ENCODE peak calls at places on chromosome 10, in eight cellular contexts. M is Peyer's patch, N is lower leg skin, G is progenitor cell of endocrine pancreas, R is A549, B is cardiac muscle cell, Y is AG04450, D is GM13977. J is an unnamed sample.

GRCh38 chr10:133349160-133349568 is 2.0 kb downstream of the PRAP1 start:
- DNase-seq in M (no peak), N (no peak), G (no peak), R (no peak), B (no peak), Y (no peak), D (no peak), J (no peak)

GRCh38 chr10:93039110-93039509 is 21.5 kb upstream of the CYP26C1 start:
- DNase-seq in M (no peak), N (no peak), G (no peak), R (no peak), B (no peak), Y (no peak), D (no peak), J (no peak)

GRCh38 chr10:72186213-72186612 is 29.6 kb upstream of the ANAPC16 start:
- DNase-seq in M (no peak), N (no peak), G (no peak), R (no peak), B (peak), Y (no peak), D (no peak), J (no peak)

GRCh38 chr10:49275896-49276295 is 23.1 kb upstream of the C10orf71 start:
- DNase-seq in M (no peak), N (peak), G (no peak), R (no peak), B (no peak), Y (no peak), D (no peak), J (no peak)

GRCh38 chr10:130039141-130039540 is 71.5 kb downstream of the C10orf143 start:
- DNase-seq in M (no peak), N (peak), G (no peak), R (no peak), B (no peak), Y (no peak), D (no peak), J (no peak)

GRCh38 chr10:28036587-28036986 is 37.7 kb upstream of the ODAD2 start:
- DNase-seq in M (no peak), N (no peak), G (no peak), R (no peak), B (no peak), Y (peak), D (no peak), J (no peak)

GRCh38 chr10:58143944-58144343 is 123.8 kb downstream of the IPMK start:
- DNase-seq in M (no peak), N (no peak), G (no peak), R (no peak), B (no peak), Y (no peak), D (no peak), J (no peak)

GRCh38 chr10:17504547-17505245 is 50.3 kb upstream of the ST8SIA6 start:
- DNase-seq in M (no peak), N (no peak), G (no peak), R (no peak), B (peak), Y (peak), D (no peak), J (no peak)

GRCh38 chr10:109895095-109895818 is 28.1 kb downstream of the XPNPEP1 start:
- DNase-seq in M (no peak), N (no peak), G (no peak), R (no peak), B (peak), Y (no peak), D (no peak), J (no peak)

GRCh38 chr10:85851300-85851699 is 515.3 kb downstream of the GRID1 start:
- DNase-seq in M (no peak), N (no peak), G (no peak), R (peak), B (peak), Y (no peak), D (no peak), J (no peak)

GRCh38 chr10:58179238-58179637 is 88.5 kb downstream of the IPMK start:
- DNase-seq in M (no peak), N (no peak), G (no peak), R (peak), B (peak), Y (no peak), D (no peak), J (no peak)

GRCh38 chr10:47282005-47282656 is 17.9 kb upstream of the GDF10 start:
- DNase-seq in M (no peak), N (peak), G (no peak), R (no peak), B (no peak), Y (no peak), D (no peak), J (no peak)

GRCh38 chr10:60710041-60710440 is 68.2 kb upstream of the CDK1 start:
- DNase-seq in M (no peak), N (no peak), G (no peak), R (no peak), B (no peak), Y (no peak), D (no peak), J (no peak)

GRCh38 chr10:119197921-119198320 is 9.4 kb upstream of the GRK5 start:
- DNase-seq in M (no peak), N (no peak), G (no peak), R (no peak), B (peak), Y (no peak), D (no peak), J (no peak)

GRCh38 chr10:124654686-124655085 is 89.5 kb downstream of the FAM53B start:
- DNase-seq in M (no peak), N (no peak), G (no peak), R (no peak), B (no peak), Y (no peak), D (no peak), J (no peak)

GRCh38 chr10:48551796-48552591 is 52.9 kb downstream of the ARHGAP22 start:
- DNase-seq in M (no peak), N (peak), G (no peak), R (peak), B (peak), Y (peak), D (peak), J (peak)

GRCh38 chr10:61271127-61271780 is 181.9 kb downstream of the TMEM26 start:
- DNase-seq in M (no peak), N (no peak), G (no peak), R (peak), B (peak), Y (peak), D (no peak), J (no peak)

GRCh38 chr10:110992011-110992800 is 72.8 kb downstream of the SHOC2 start:
- DNase-seq in M (no peak), N (no peak), G (no peak), R (no peak), B (no peak), Y (no peak), D (no peak), J (no peak)

GRCh38 chr10:120205368-120206018 is 251.5 kb upstream of the PLPP4 start:
- DNase-seq in M (no peak), N (no peak), G (no peak), R (no peak), B (no peak), Y (no peak), D (no peak), J (no peak)

GRCh38 chr10:46550795-46551700 is 5.4 kb downstream of the GPRIN2 start:
- DNase-seq in M (peak), N (peak), G (peak), R (no peak), B (no peak), Y (no peak), D (no peak), J (no peak)

GRCh38 chr10:51907342-51907741 is 207.9 kb upstream of the CSTF2T start:
- DNase-seq in M (no peak), N (no peak), G (no peak), R (no peak), B (no peak), Y (no peak), D (no peak), J (no peak)

GRCh38 chr10:129056734-129057689 is 410.0 kb upstream of the MGMT start:
- DNase-seq in M (no peak), N (peak), G (no peak), R (no peak), B (no peak), Y (no peak), D (no peak), J (no peak)

GRCh38 chr10:47364911-47365310 is 16.7 kb downstream of the RBP3 start:
- DNase-seq in M (no peak), N (peak), G (no peak), R (no peak), B (no peak), Y (no peak), D (no peak), J (no peak)

GRCh38 chr10:79905322-79906314 is 43.3 kb downstream of the SFTPD start:
- DNase-seq in M (no peak), N (no peak), G (no peak), R (no peak), B (peak), Y (no peak), D (no peak), J (no peak)

GRCh38 chr10:115745943-115746342 is 527.1 kb downstream of the GFRA1 start:
- DNase-seq in M (no peak), N (no peak), G (no peak), R (peak), B (no peak), Y (no peak), D (no peak), J (no peak)

GRCh38 chr10:78535716-78536218 is 502.1 kb downstream of the RPS24 start:
- DNase-seq in M (no peak), N (peak), G (no peak), R (no peak), B (no peak), Y (no peak), D (no peak), J (no peak)

GRCh38 chr10:87590705-87591588 is 68.7 kb upstream of the PAPSS2 start:
- DNase-seq in M (no peak), N (no peak), G (no peak), R (peak), B (no peak), Y (peak), D (no peak), J (no peak)

GRCh38 chr10:87589653-87590052 is 70.0 kb upstream of the PAPSS2 start:
- DNase-seq in M (no peak), N (no peak), G (no peak), R (peak), B (no peak), Y (peak), D (no peak), J (no peak)

GRCh38 chr10:87591589-87591886 is 68.1 kb upstream of the PAPSS2 start:
- DNase-seq in M (no peak), N (no peak), G (no peak), R (no peak), B (no peak), Y (no peak), D (no peak), J (no peak)

GRCh38 chr10:87585565-87586514 is 73.8 kb upstream of the PAPSS2 start:
- DNase-seq in M (no peak), N (no peak), G (no peak), R (peak), B (peak), Y (no peak), D (no peak), J (no peak)
- TF ChIP-seq CTCF in M (no peak), N (no peak), G (no peak), R (no peak), B (no peak), Y (no peak), D (no peak), J (no peak)

DNA sequence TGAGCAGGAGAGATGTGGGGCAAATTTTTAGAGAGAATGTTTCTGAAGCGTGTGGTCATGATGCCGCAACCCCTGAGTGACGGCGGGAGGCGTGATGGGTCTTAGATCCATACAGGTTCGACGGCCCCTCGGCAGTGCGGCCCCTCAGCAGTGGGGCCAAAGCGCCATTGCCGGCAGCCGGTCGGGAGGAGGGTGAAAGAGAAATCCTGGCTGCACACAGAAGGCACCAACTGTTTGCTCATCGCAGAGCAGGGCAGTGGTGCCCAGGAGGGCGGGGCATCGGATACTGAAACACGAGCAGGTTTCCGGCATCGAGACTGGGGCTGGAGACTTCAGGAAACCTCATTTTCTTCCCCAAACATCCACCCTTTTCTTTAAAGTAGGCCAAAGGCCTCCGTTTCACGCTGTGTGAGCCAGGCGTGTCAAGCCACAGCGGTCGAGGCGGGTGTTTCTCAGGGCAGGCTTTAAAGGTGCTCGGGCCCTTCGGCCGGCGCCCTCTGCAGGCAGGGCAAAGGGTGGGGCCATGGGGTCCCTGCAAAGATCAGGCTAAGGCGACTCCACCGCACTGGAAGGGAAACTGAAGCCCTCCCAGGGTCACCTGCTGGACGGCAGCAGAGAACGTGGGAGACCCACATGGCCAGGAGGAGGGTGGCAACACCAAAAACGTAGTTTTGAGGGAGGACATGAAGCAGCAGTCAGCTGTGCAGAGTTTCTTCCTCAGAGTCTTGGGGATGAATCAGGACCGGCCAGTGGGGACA is 42.0 kb upstream of the PPP2R2D start:
- DNase-seq in M (peak), N (peak), G (no peak), R (no peak), B (no peak), Y (no peak), D (no peak), J (no peak)
- TF ChIP-seq CTCF in M (no peak), N (no peak), G (no peak), R (no peak), B (no peak), Y (no peak), D (no peak), J (no peak)

GRCh38 chr10:117502421-117503169 is 40.0 kb upstream of the EMX2 start:
- DNase-seq in M (no peak), N (peak), G (no peak), R (no peak), B (no peak), Y (no peak), D (no peak), J (no peak)

GRCh38 chr10:117496616-117497028 is 45.9 kb upstream of the EMX2 start:
- DNase-seq in M (peak), N (peak), G (peak), R (peak), B (peak), Y (peak), D (peak), J (peak)

GRCh38 chr10:117501460-117502035 is 41.0 kb upstream of the EMX2 start:
- DNase-seq in M (no peak), N (peak), G (no peak), R (no peak), B (no peak), Y (no peak), D (no peak), J (no peak)

GRCh38 chr10:117497736-117498135 is 44.8 kb upstream of the EMX2 start:
- DNase-seq in M (no peak), N (peak), G (no peak), R (no peak), B (no peak), Y (no peak), D (no peak), J (no peak)

GRCh38 chr10:117499248-117500105 is 43.1 kb upstream of the EMX2 start:
- DNase-seq in M (no peak), N (peak), G (no peak), R (no peak), B (peak), Y (no peak), D (no peak), J (no peak)
- TF ChIP-seq CTCF in M (no peak), N (no peak), G (no peak), R (no peak), B (no peak), Y (no peak), D (no peak), J (no peak)

DNA sequence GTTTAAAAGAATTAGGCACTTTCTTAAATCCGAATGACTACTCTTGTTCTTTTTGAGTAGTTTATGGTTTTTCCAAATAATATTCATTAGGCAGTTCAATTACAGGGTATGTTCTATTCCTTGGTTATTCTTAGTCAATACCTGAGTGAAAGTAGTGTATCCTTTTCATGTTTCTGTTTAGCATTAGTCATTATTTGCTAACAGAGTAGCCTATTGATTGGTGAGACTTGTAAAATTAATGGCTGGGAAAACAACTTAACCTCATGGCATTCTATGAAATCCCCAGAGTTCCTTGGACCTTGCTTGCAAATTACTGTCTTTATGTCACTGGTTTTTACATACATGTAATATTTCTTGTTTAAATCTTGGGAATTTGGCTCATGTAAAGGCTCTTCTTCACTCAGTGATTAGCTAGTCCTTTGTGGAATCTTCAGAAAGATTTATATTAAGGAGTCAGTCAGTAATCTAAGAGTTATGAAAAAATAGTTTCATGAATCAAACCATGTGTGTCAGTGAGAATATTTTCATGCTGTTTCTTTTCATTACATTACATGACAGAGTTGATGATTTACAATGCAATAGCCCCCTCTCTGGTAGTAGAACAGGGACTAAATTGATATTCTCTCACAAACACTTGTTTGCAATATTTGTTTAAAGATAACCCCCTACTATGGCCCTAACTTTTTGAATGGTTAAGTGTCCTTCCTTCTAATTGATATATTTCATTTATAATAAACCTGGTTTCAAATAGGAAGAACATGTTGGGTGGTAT is 81.5 kb upstream of the LRRTM3 start:
- DNase-seq in M (no peak), N (no peak), G (no peak), R (no peak), B (peak), Y (no peak), D (no peak), J (no peak)
- TF ChIP-seq CTCF in M (no peak), N (no peak), G (no peak), R (no peak), B (no peak), Y (peak), D (peak), J (no peak)

DNA sequence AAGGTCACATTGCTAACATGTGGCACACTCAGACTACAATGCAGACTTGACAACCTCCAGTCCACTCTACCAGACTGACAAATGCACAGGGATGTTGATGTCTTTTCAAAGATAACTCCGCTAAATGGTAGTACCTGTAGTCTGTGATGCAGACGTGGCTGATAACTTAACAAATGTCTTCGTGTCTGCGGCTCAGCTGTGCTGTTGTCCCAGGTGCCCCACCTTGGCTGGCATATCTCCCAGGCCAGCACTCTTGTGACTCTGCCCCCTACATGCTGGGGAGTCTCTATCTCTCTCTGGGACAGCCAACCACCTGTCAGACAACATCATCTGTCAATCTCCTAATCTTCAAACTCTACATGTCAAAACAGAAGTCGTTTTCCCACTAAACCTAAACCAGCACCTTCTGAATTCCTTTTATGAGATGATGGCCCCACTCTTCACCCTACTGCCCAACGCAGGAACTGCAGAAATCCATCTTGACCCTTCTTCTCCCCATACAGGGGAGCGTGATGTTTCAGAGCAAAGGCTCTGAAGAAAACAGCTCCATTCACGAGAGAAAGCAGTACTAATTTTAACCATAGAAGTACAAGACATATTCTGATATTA is 156.4 kb downstream of the USP6NL start:
- DNase-seq in M (peak), N (peak), G (no peak), R (no peak), B (no peak), Y (no peak), D (no peak), J (no peak)
- TF ChIP-seq CTCF in M (no peak), N (no peak), G (peak), R (no peak), B (no peak), Y (peak), D (peak), J (no peak)

DNA sequence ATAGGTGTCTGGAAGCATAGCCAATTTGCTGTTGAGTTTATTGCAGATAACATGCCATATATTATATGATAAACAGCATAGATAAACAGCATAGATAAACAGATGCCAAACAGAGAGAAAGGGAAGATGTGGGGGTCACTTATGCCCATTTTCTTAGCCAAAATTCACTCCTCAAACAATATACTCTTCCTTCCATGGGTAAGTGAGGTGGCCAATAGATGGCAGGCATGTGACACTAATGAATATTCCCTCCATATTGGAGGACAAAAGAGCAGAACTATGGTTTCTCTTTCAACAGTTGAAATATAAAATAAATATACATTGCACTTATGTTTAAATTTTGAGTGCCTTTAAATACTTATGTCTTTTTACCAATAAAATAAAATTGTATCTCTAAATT is 1212.8 kb downstream of the REEP3 start:
- DNase-seq in M (no peak), N (no peak), G (no peak), R (peak), B (peak), Y (no peak), D (peak), J (peak)
- TF ChIP-seq CTCF in M (no peak), N (no peak), G (peak), R (peak), B (peak), Y (no peak), D (peak), J (peak)

GRCh38 chr10:43362191-43362839 is 9.1 kb upstream of the FXYD4 start:
- DNase-seq in M (peak), N (peak), G (peak), R (peak), B (peak), Y (peak), D (peak), J (peak)
- TF ChIP-seq CTCF in M (peak), N (no peak), G (peak), R (peak), B (peak), Y (peak), D (peak), J (peak)